ENCODE peak calls at places on chromosome 9, in seven cellular contexts. C, M, S, I, P, G and N are unnamed samples.

GRCh38 chr9:12838546-12838945 is 63.7 kb downstream of the LURAP1L start:
- DNase-seq in P (no peak), S (no peak), M (no peak), I (no peak), C (no peak), G (no peak), N (no peak)

GRCh38 chr9:114216081-114216480 is 60.7 kb downstream of the COL27A1 start:
- DNase-seq in P (no peak), M (no peak), C (peak), I (no peak), G (no peak), S (peak), N (no peak)

GRCh38 chr9:93058357-93059096 is at the start of gene SUSD3:
- DNase-seq in C (peak), S (peak), G (peak), M (peak), P (peak), I (no peak), N (no peak)

GRCh38 chr9:88090151-88090581 is 48.1 kb downstream of the SPATA31C2 start:
- DNase-seq in I (no peak), M (no peak), C (no peak), P (no peak), G (no peak), S (peak), N (no peak)

GRCh38 chr9:133553978-133554713 is 19.6 kb downstream of the ADAMTSL2 start:
- DNase-seq in G (no peak), C (no peak), S (no peak), I (no peak), M (no peak), P (no peak), N (no peak)

GRCh38 chr9:83204047-83204446 is 141.1 kb upstream of the RASEF start:
- DNase-seq in G (no peak), S (no peak), I (no peak), C (no peak), M (no peak), P (no peak), N (no peak)

GRCh38 chr9:126234681-126235349 is 91.8 kb upstream of the MVB12B start:
- DNase-seq in P (no peak), C (peak), S (no peak), M (no peak), I (no peak), G (no peak), N (no peak)

GRCh38 chr9:135523521-135524129 is 2.4 kb downstream of the LCN1 start:
- DNase-seq in M (peak), S (no peak), C (no peak), I (no peak), G (no peak), P (no peak), N (no peak)

GRCh38 chr9:100426532-100427365 is at the start of gene MSANTD3:
- DNase-seq in C (peak), I (peak), M (peak), S (peak), P (no peak), G (peak), N (peak)

GRCh38 chr9:5838884-5839571 is 6.1 kb upstream of the ERMP1 start:
- DNase-seq in C (no peak), G (peak), M (no peak), P (no peak), S (no peak), I (peak), N (no peak)

GRCh38 chr9:98656536-98656935 is 52.2 kb downstream of the GABBR2 start:
- DNase-seq in C (no peak), P (no peak), I (no peak), S (no peak), M (no peak), G (no peak), N (no peak)

GRCh38 chr9:73839471-73839870 is 657.7 kb upstream of the RORB start:
- DNase-seq in I (no peak), M (no peak), G (no peak), C (no peak), P (no peak), S (no peak), N (no peak)

GRCh38 chr9:17802249-17802857 is 223.5 kb downstream of the SH3GL2 start:
- DNase-seq in C (peak), I (peak), M (no peak), P (no peak), G (no peak), S (no peak), N (no peak)

GRCh38 chr9:23382418-23382817 is 443.6 kb downstream of the ELAVL2 start:
- DNase-seq in C (no peak), I (no peak), M (no peak), G (no peak), S (no peak), P (no peak), N (no peak)

GRCh38 chr9:33510264-33511183 is 13.5 kb upstream of the ANKRD18B start:
- DNase-seq in I (peak), C (peak), G (peak), M (peak), P (peak), S (peak), N (peak)

GRCh38 chr9:35700031-35700430 is 10.3 kb upstream of the TPM2 start:
- DNase-seq in C (no peak), I (no peak), M (peak), G (no peak), S (no peak), P (no peak), N (no peak)

GRCh38 chr9:130054820-130055219 is 1.1 kb downstream of the GPR107 start:
- DNase-seq in G (no peak), M (no peak), C (no peak), S (no peak), I (no peak), P (no peak), N (no peak)

GRCh38 chr9:130054428-130054786 is 701 bp downstream of the GPR107 start:
- DNase-seq in M (no peak), P (no peak), I (no peak), C (no peak), S (no peak), G (no peak), N (no peak)

GRCh38 chr9:130051855-130052254 is 1.9 kb upstream of the GPR107 start:
- DNase-seq in C (no peak), M (no peak), S (no peak), I (no peak), G (no peak), P (no peak), N (no peak)

GRCh38 chr9:130053109-130053503 is 600 bp upstream of the GPR107 start:
- DNase-seq in P (no peak), I (no peak), G (no peak), S (no peak), C (no peak), M (no peak), N (no peak)

GRCh38 chr9:130053504-130054427 is at the start of gene GPR107:
- DNase-seq in C (peak), I (peak), P (peak), S (peak), G (peak), M (peak), N (peak)
- TF ChIP-seq EP300 in C (no peak), I (no peak), P (peak), S (no peak), G (no peak), M (peak), N (no peak)

DNA sequence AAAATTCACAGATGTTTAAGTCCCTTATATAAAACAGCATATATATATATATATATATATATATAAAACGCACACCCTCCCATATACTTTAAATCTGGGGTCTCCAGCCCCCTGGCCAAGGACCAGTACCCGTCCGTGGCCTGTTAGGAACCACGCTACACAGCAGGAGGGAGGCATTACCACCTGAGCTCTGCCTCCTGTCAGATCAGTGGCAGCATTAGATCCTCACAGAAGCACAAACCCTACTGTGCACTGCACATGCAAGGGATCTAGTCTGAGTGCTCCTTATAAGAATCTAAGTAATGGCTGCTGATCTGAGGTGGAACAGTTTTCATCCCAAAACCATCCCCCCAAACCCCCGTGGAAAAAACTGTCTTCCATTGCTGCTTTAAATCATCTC is 9.0 kb downstream of the PSIP1 start:
- DNase-seq in M (no peak), C (no peak), S (no peak), I (no peak), P (no peak), G (no peak), N (no peak)
- TF ChIP-seq CTCF in M (no peak), C (no peak), S (no peak), I (no peak), P (no peak), G (no peak), N (no peak)

GRCh38 chr9:110131499-110131898 is 76.5 kb downstream of the C9orf152 start:
- DNase-seq in I (no peak), M (no peak), P (no peak), S (no peak), G (no peak), C (no peak), N (no peak)
- TF ChIP-seq EP300 in I (no peak), M (no peak), P (no peak), S (no peak), G (no peak), C (no peak), N (no peak)

GRCh38 chr9:136853596-136854112 is 1.5 kb downstream of the MAMDC4 start:
- DNase-seq in M (peak), C (no peak), P (no peak), G (peak), I (no peak), S (peak), N (peak)
- TF ChIP-seq CTCF in M (no peak), C (no peak), P (no peak), G (no peak), I (no peak), S (no peak), N (no peak)

GRCh38 chr9:85414399-85414798 is 327.4 kb downstream of the AGTPBP1 start:
- DNase-seq in C (no peak), I (no peak), S (no peak), M (no peak), P (no peak), G (no peak), N (no peak)
- TF ChIP-seq EP300 in C (no peak), I (no peak), S (no peak), M (no peak), P (no peak), G (no peak), N (no peak)